ENCODE peak calls at places on chromosome 22, in six cellular contexts. X is stimulated activated CD4-positive, alpha-beta T cell treated with anti-CD3 and anti-CD28 coated beads, Interleukin-15, amount 100 ng/mL, for 1 hour; W is left cardiac atrium; C is COR-L47; U is suprapubic skin; Q is NCI-H187. J is an unnamed sample.

GRCh38 chr22:17380711-17381087 is 11.4 kb downstream of the CECR2 start:
- DNase-seq in X (no peak), W (no peak), C (no peak), U (no peak), Q (no peak), J (no peak)

GRCh38 chr22:35627267-35628041 is 10.3 kb upstream of the MB start:
- DNase-seq in X (peak), W (peak), C (peak), U (peak), Q (peak), J (peak)

GRCh38 chr22:25824828-25825474 is 83.0 kb downstream of the MYO18B start:
- DNase-seq in X (no peak), W (no peak), C (no peak), U (no peak), Q (no peak), J (no peak)

GRCh38 chr22:19448739-19449421 is 1.4 kb upstream of the C22orf39 start:
- DNase-seq in X (no peak), W (no peak), C (no peak), U (no peak), Q (no peak), J (no peak)

GRCh38 chr22:25366408-25366807 is 147.0 kb downstream of the CRYBB2 start:
- DNase-seq in X (no peak), W (no peak), C (no peak), U (no peak), Q (no peak), J (no peak)

GRCh38 chr22:41290262-41291221 is 4.6 kb upstream of the RANGAP1 start:
- DNase-seq in X (no peak), W (no peak), C (no peak), U (no peak), Q (no peak), J (peak)

GRCh38 chr22:42437488-42438292 is 5.5 kb upstream of the NFAM1 start:
- DNase-seq in X (peak), W (peak), C (peak), U (peak), Q (peak), J (peak)

GRCh38 chr22:49203863-49204598 is 623.6 kb downstream of the BRD1 start:
- DNase-seq in X (no peak), W (no peak), C (no peak), U (peak), Q (no peak), J (no peak)

GRCh38 chr22:48554893-48555552 is 1272.7 kb downstream of the BRD1 start:
- DNase-seq in X (no peak), W (no peak), C (no peak), U (no peak), Q (no peak), J (no peak)

GRCh38 chr22:49963647-49964026 is 3.1 kb downstream of the PIM3 start:
- DNase-seq in X (no peak), W (peak), C (peak), U (no peak), Q (no peak), J (no peak)

GRCh38 chr22:19431641-19432091 is at the start of gene HIRA:
- DNase-seq in X (peak), W (peak), C (peak), U (peak), Q (peak), J (peak)

GRCh38 chr22:39519681-39520053 is 695 bp upstream of the ATF4 start:
- DNase-seq in X (no peak), W (peak), C (peak), U (peak), Q (no peak), J (peak)

GRCh38 chr22:20744456-20744855 is 29.5 kb upstream of the SERPIND1 start:
- DNase-seq in X (no peak), W (no peak), C (no peak), U (no peak), Q (no peak), J (no peak)

GRCh38 chr22:49326558-49326957 is 501.1 kb downstream of the BRD1 start:
- DNase-seq in X (no peak), W (no peak), C (no peak), U (no peak), Q (no peak), J (peak)

GRCh38 chr22:48849963-48850657 is 977.6 kb downstream of the BRD1 start:
- DNase-seq in X (no peak), W (no peak), C (peak), U (no peak), Q (no peak), J (no peak)

GRCh38 chr22:46625843-46626349 is 5.7 kb downstream of the GRAMD4 start:
- DNase-seq in X (no peak), W (no peak), C (no peak), U (no peak), Q (no peak), J (no peak)